ENCODE peak calls at places on chromosomes 4 and X, in four cellular contexts. X is HepG2, S is GM12878, J is K562. P is an unnamed sample.

GRCh38 chr4:133839326-133839725 is 362.3 kb downstream of the PABPC4L start:
- DNase-seq in S (no peak), J (no peak), X (no peak), P (no peak)

GRCh38 chr4:112927544-112927943 is 121.9 kb upstream of the ANK2 start:
- DNase-seq in J (no peak), X (no peak), S (no peak), P (no peak)

GRCh38 chr4:2080429-2081300 is 21.5 kb downstream of the NAT8L start:
- DNase-seq in S (no peak), X (no peak), J (no peak), P (no peak)

GRCh38 chrX:843306-843705 is 212.7 kb downstream of the SHOX start:
- DNase-seq in J (no peak), S (no peak), X (no peak), P (no peak)

GRCh38 chr4:135239964-135240363 is 1038.4 kb upstream of the PABPC4L start:
- DNase-seq in S (no peak), X (no peak), J (no peak), P (no peak)

GRCh38 chr4:102497986-102498385 is 3.2 kb upstream of the NFKB1 start:
- DNase-seq in J (no peak), S (no peak), X (no peak), P (no peak)

GRCh38 chr4:25190407-25190806 is 30.2 kb upstream of the SEPSECS start:
- DNase-seq in X (no peak), S (no peak), J (no peak), P (peak; percentile 16)

GRCh38 chr4:65669008-65669971 is 999 bp downstream of the EPHA5 start:
- DNase-seq in J (no peak), S (no peak), X (no peak), P (peak; percentile 53)

GRCh38 chr4:170476351-170476750 is 386.6 kb upstream of the AADAT start:
- DNase-seq in S (no peak), J (no peak), X (no peak), P (no peak)

GRCh38 chr4:142402156-142402555 is 443.9 kb downstream of the INPP4B start:
- DNase-seq in J (no peak), S (no peak), X (no peak), P (no peak)

GRCh38 chrX:41452565-41452964 is 5.4 kb downstream of the NYX start:
- DNase-seq in X (no peak), J (no peak), S (no peak), P (no peak)

GRCh38 chr4:11436673-11437072 is 8.0 kb upstream of the HS3ST1 start:
- DNase-seq in S (no peak), X (no peak), J (no peak), P (peak; percentile 22)

GRCh38 chr4:113499696-113500095 is 261.8 kb downstream of the CAMK2D start:
- DNase-seq in S (no peak), X (peak; percentile 35), J (no peak), P (no peak)

GRCh38 chr4:6926681-6927478 is 17.3 kb downstream of the TBC1D14 start:
- DNase-seq in J (peak; percentile 80), S (no peak), X (peak; percentile 96), P (no peak)

GRCh38 chr4:663438-664428 is 10.3 kb downstream of the ATP5ME start:
- DNase-seq in J (no peak), S (no peak), X (no peak), P (peak; percentile 71)

GRCh38 chrX:119041175-119041574 is 31.6 kb upstream of the CT47C1 start:
- DNase-seq in X (peak; percentile 73), S (no peak), J (peak; percentile 35), P (no peak)

GRCh38 chrX:29229802-29230201 is 642.6 kb downstream of the IL1RAPL1 start:
- DNase-seq in S (no peak), X (no peak), J (no peak), P (no peak)

GRCh38 chr4:74456056-74456744 is 11.3 kb downstream of the AREG start:
- DNase-seq in X (no peak), J (no peak), S (no peak), P (no peak)

GRCh38 chr4:30714408-30715031 is 5.6 kb upstream of the PCDH7 start:
- DNase-seq in X (peak; percentile 19), J (peak; percentile 39), S (no peak), P (peak; percentile 70)

GRCh38 chr4:108861339-108861738 is 98.5 kb upstream of the ETNPPL start:
- DNase-seq in X (no peak), S (no peak), J (no peak), P (peak; percentile 41)

GRCh38 chr4:182978152-182978827 is 61.1 kb upstream of the DCTD start:
- DNase-seq in X (no peak), J (no peak), S (peak; percentile 45), P (no peak)

GRCh38 chrX:53288173-53288572 is 6.8 kb upstream of the IQSEC2 start:
- DNase-seq in X (no peak), S (no peak), J (peak; percentile 68), P (peak; percentile 54)

GRCh38 chrX:75603833-75604232 is 81.0 kb upstream of the ZDHHC15 start:
- DNase-seq in S (no peak), J (peak; percentile 26), X (peak; percentile 7), P (no peak)

DNA sequence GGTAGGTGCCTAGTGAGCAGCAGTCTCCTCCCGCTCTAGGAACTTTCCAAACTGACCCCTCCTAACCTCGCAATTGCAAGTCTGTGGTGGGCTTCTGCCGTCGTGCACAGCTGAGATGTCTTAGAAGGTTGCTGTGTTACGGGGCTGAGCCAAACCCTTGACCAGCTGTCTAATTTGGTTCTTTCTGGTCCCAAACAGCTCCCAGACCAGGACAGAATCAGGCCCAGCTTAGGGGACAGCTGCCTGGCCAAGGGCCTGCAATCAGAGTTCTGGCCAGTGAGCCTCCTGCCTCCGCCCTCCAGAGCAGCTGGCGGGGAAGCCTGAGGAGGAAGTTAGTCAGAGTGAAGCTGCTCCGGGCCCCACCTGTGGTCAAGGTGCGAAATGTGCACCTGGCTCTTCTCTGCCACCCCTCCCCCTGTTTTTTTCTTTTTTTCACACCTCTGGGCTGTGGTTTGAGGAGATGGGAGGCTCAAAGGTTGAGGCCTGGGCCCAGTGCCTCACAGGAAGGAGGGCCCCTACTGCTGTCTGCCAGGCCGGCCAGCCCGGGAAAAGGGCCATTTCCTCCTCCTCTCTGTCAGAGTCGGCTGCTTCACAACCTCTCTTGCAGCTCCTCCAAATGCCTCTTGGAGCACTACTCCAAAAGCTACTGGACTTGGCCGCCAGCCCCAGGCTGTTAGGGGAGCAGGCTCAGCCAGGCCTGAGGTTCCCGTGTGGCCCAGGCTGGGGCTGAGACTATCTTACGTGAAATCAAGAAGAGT is 4.2 kb upstream of the CXCR3 start:
- DNase-seq in J (peak; percentile 23), S (peak; percentile 68), X (peak; percentile 58), P (peak; percentile 47)
- TF ChIP-seq CREB1 in J (no peak), S (no peak), X (no peak), P (no peak)

DNA sequence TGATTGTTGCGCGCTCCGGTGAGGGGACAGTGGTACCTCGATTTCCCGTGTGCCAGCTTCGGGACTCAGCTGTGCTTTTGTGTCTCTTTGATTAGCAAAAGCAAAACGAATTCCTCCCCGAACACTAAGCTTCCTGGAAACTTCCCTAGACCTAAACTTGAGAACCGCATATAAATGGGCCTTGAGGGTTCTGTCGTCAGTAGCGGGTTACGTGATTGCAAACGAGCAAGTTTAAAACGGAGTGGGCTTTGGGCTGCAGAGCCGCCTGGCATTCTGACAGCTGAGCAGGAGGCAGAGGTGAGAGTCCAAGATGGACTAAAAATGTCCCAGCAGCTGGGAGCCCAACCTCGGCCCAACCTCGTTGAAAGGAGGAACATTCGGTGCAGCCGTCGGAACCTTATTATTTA is 1.2 kb upstream of the TAPT1 start:
- DNase-seq in J (no peak), S (no peak), X (peak; percentile 32), P (no peak)
- TF ChIP-seq ETV6 in J (no peak), S (no peak), X (no peak), P (no peak)

GRCh38 chrX:8873956-8874355 is 72.8 kb upstream of the FAM9A start:
- DNase-seq in S (no peak), J (no peak), X (no peak), P (no peak)

GRCh38 chrX:8879750-8880149 is 78.6 kb upstream of the FAM9A start:
- DNase-seq in J (peak; percentile 61), X (peak; percentile 1), S (no peak), P (peak; percentile 62)
- TF ChIP-seq TCF7 in J (no peak), X (no peak), S (no peak), P (no peak)

DNA sequence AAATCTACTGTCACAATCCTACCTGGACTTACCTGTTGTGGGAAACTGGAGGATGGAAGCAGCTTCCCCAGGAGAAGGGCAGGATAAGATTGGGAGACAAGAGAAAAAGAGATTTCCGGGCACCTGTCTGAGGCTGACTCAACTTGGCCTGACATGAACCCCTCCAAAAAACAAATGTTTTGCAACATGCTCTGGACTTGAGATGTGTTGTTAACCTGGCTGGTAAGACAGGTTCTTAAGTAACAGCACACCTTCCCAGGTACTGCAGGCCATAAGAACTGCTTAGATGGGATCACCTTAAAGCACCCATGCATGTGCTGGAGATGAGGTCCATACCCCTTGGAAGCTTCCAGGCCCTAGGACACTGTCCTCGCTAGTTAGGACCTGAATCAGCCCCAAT is 4.4 kb upstream of the SMIM43 start:
- DNase-seq in J (no peak), X (no peak), S (no peak), P (no peak)
- TF ChIP-seq CREB1 in J (no peak), X (no peak), S (no peak), P (no peak)

DNA sequence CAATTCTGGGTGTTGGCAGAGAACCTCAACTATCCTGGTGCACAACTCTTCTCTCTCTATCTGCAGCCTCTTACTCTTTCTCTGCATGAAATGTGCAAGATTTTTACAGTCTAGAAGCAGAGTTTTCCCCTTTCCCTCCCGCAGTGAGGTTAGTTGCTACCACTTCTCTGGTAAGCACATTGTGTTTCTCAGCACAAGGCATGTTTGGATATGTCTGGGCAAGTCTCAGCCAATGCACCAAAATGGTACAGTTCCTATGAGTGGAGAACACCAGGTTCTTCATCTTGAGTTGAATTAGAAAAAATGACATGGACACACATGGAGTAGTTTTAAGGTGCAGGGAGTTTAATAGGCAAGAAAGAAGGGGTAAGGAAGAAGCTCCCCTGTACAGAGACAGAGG is 187.0 kb downstream of the CCNG2 start:
- DNase-seq in S (no peak), J (no peak), X (no peak), P (no peak)
- TF ChIP-seq ETV6 in S (no peak), J (no peak), X (no peak), P (no peak)

GRCh38 chrX:152637649-152638442 is at the start of gene GABRQ:
- DNase-seq in X (no peak), J (peak; percentile 89), S (no peak), P (peak; percentile 90)
- TF ChIP-seq TCF7 in X (no peak), J (no peak), S (no peak), P (no peak)